ENCODE peak calls at places on chromosome 21, in four cellular contexts. E, L, I and O are unnamed samples.

GRCh38 chr21:20790113-20790512 is 208.1 kb upstream of the NCAM2 start:
- DNase-seq in E (no peak), L (no peak), I (no peak), O (no peak)

GRCh38 chr21:33974513-33975468 is 59.2 kb upstream of the ATP5PO start:
- DNase-seq in E (no peak), L (no peak), I (peak; percentile 24), O (no peak)

GRCh38 chr21:36803051-36803709 is 104.3 kb downstream of the SIM2 start:
- DNase-seq in E (peak; percentile 79), L (no peak), I (no peak), O (no peak)

GRCh38 chr21:20040768-20041167 is 957.4 kb upstream of the NCAM2 start:
- DNase-seq in E (no peak), L (no peak), I (no peak), O (peak; percentile 11)

GRCh38 chr21:27476696-27477095 is 509.8 kb upstream of the ADAMTS5 start:
- DNase-seq in E (peak; percentile 17), L (no peak), I (no peak), O (peak; percentile 43)

GRCh38 chr21:46254208-46254975 is 25.8 kb upstream of the LSS start:
- DNase-seq in E (no peak), L (no peak), I (no peak), O (no peak)

GRCh38 chr21:45723049-45723958 is 79.8 kb downstream of the PCBP3 start:
- DNase-seq in E (no peak), L (no peak), I (no peak), O (no peak)

GRCh38 chr21:34243562-34243961 is 120.2 kb upstream of the KCNE2 start:
- DNase-seq in E (no peak), L (peak; percentile 4), I (no peak), O (peak; percentile 71)

GRCh38 chr21:42304556-42305454 is 10.4 kb downstream of the TFF3 start:
- DNase-seq in E (no peak), L (no peak), I (no peak), O (no peak)

GRCh38 chr21:8989883-8990325 is 1531.5 kb upstream of the TPTE start:
- DNase-seq in E (no peak), L (no peak), I (peak; percentile 51), O (peak; percentile 94)

GRCh38 chr21:38902608-38903445 is 97.1 kb downstream of the ETS2 start:
- DNase-seq in E (no peak), L (no peak), I (no peak), O (no peak)

GRCh38 chr21:42051788-42052187 is 19.3 kb upstream of the UMODL1 start:
- DNase-seq in E (no peak), L (no peak), I (no peak), O (no peak)

GRCh38 chr21:36847189-36847588 is 119.3 kb downstream of the HLCS start:
- DNase-seq in E (no peak), L (no peak), I (no peak), O (peak; percentile 17)

GRCh38 chr21:29091032-29091431 is 17.6 kb upstream of the CCT8 start:
- DNase-seq in E (no peak), L (no peak), I (no peak), O (no peak)

GRCh38 chr21:42447732-42448131 is 44.0 kb downstream of the UBASH3A start:
- DNase-seq in E (no peak), L (no peak), I (no peak), O (no peak)

GRCh38 chr21:35849131-35849530 is 211.2 kb downstream of the SETD4 start:
- DNase-seq in E (no peak), L (no peak), I (no peak), O (no peak)

GRCh38 chr21:35843911-35844667 is 216.2 kb downstream of the SETD4 start:
- DNase-seq in E (no peak), L (no peak), I (no peak), O (no peak)

GRCh38 chr21:15057290-15057689 is 7.5 kb downstream of the NRIP1 start:
- DNase-seq in E (peak; percentile 59), L (no peak), I (no peak), O (no peak)

GRCh38 chr21:38346286-38346685 is 89.5 kb downstream of the KCNJ15 start:
- DNase-seq in E (no peak), L (no peak), I (peak; percentile 52), O (no peak)

GRCh38 chr21:45277101-45278045 is 10.3 kb downstream of the POFUT2 start:
- DNase-seq in E (no peak), L (no peak), I (peak; percentile 62), O (no peak)

GRCh38 chr21:26887241-26887640 is 42.0 kb upstream of the ADAMTS1 start:
- DNase-seq in E (peak; percentile 77), L (no peak), I (no peak), O (no peak)

GRCh38 chr21:14553422-14553821 is 7.3 kb upstream of the SAMSN1 start:
- DNase-seq in E (no peak), L (no peak), I (no peak), O (no peak)

GRCh38 chr21:31479222-31479621 is 135.2 kb upstream of the TIAM1 start:
- DNase-seq in E (no peak), L (no peak), I (no peak), O (no peak)

GRCh38 chr21:46137908-46138307 is 17.5 kb downstream of the FTCD start:
- DNase-seq in E (no peak), L (no peak), I (no peak), O (no peak)

GRCh38 chr21:42624095-42624830 is 29.2 kb upstream of the PDE9A start:
- DNase-seq in E (peak; percentile 8), L (no peak), I (no peak), O (no peak)

GRCh38 chr21:14987370-14988170 is 77.2 kb downstream of the NRIP1 start:
- DNase-seq in E (no peak), L (no peak), I (no peak), O (no peak)